ENCODE peak calls at places on chromosome 20, in four cellular contexts. U is amygdala; V is heart left ventricle; N is activated T-helper 1 cell treated with anti-CD3 and anti-CD28 coated beads, Interleukin-12 subunit alpha, Interleukin-12 subunit beta, Interleukin-2, Interleukin-4 antibody, amounts not matched to agents 30 ng/mL and 10 ng/mL and 1 ng/mL, durations not matched to agents 14 hours and 24 hours and 36 hours. X is an unnamed sample.

GRCh38 chr20:58695084-58695722 is 2.6 kb downstream of the NPEPL1 start:
- DNase-seq in U (no peak), V (no peak), N (no peak), X (no peak)

GRCh38 chr20:13317439-13317838 is 96.4 kb downstream of the ISM1 start:
- DNase-seq in U (no peak), V (no peak), N (no peak), X (no peak)

GRCh38 chr20:58717278-58718091 is 24.9 kb downstream of the NPEPL1 start:
- DNase-seq in U (no peak), V (no peak), N (no peak), X (no peak)

GRCh38 chr20:36066777-36067176 is 87.8 kb upstream of the EPB41L1 start:
- DNase-seq in U (no peak), V (no peak), N (no peak), X (no peak)

GRCh38 chr20:57880155-57880648 is 170.4 kb upstream of the PMEPA1 start:
- DNase-seq in U (no peak), V (no peak), N (no peak), X (no peak)

GRCh38 chr20:50317644-50318043 is 127.0 kb downstream of the CEBPB start:
- DNase-seq in U (no peak), V (no peak), N (no peak), X (no peak)

GRCh38 chr20:35831029-35831428 is 59.2 kb downstream of the PHF20 start:
- DNase-seq in U (no peak), V (no peak), N (no peak), X (no peak)

GRCh38 chr20:32050851-32051556 is 1.0 kb upstream of the HCK start:
- DNase-seq in U (no peak), V (peak), N (no peak), X (peak)

GRCh38 chr20:50438986-50439407 is 71.2 kb upstream of the PTPN1 start:
- DNase-seq in U (no peak), V (no peak), N (no peak), X (no peak)

GRCh38 chr20:39568090-39568489 is 605.9 kb downstream of the DHX35 start:
- DNase-seq in U (no peak), V (no peak), N (no peak), X (no peak)

GRCh38 chr20:20710847-20711315 is 1.6 kb downstream of the RALGAPA2 start:
- DNase-seq in U (no peak), V (no peak), N (peak), X (peak)

GRCh38 chr20:59159822-59160740 is 3.5 kb upstream of the ZNF831 start:
- DNase-seq in U (no peak), V (no peak), N (no peak), X (no peak)

GRCh38 chr20:35617397-35618031 is 1.9 kb downstream of the SPAG4 start:
- DNase-seq in U (no peak), V (peak), N (peak), X (peak)

X was measured in lower lobe of right lung.